ENCODE peak calls at places on chromosomes 2 and 18, in six cellular contexts. One of them, this sample, is unnamed.

GRCh38 chr2:9565436-9566153 is 10.0 kb upstream of the ADAM17 start:
- DNase-seq in spleen: no peak
- DNase-seq in mammary epithelial cell: peak; percentile 94
- DNase-seq in H1: no peak
- DNase-seq in PC-9: peak; percentile 60
- DNase-seq in lower lobe of right lung: no peak
- DNase-seq in this sample: peak; percentile 90

GRCh38 chr2:118310016-118310877 is 222.0 kb downstream of the INSIG2 start:
- DNase-seq in spleen: no peak
- DNase-seq in mammary epithelial cell: no peak
- DNase-seq in H1: no peak
- DNase-seq in PC-9: peak; percentile 9
- DNase-seq in lower lobe of right lung: peak; percentile 40
- DNase-seq in this sample: peak; percentile 27

GRCh38 chr2:120348134-120349103 is 2.5 kb downstream of the INHBB start:
- DNase-seq in spleen: no peak
- DNase-seq in mammary epithelial cell: no peak
- DNase-seq in H1: no peak
- DNase-seq in PC-9: peak; percentile 56
- DNase-seq in lower lobe of right lung: no peak
- DNase-seq in this sample: no peak

GRCh38 chr2:86035883-86036789 is 69.5 kb downstream of the POLR1A start:
- DNase-seq in spleen: peak; percentile 94
- DNase-seq in mammary epithelial cell: peak; percentile 20
- DNase-seq in H1: no peak
- DNase-seq in PC-9: no peak
- DNase-seq in lower lobe of right lung: peak; percentile 86
- DNase-seq in this sample: peak; percentile 76

GRCh38 chr18:3402962-3403585 is 46.9 kb upstream of the TGIF1 start:
- DNase-seq in spleen: no peak
- DNase-seq in mammary epithelial cell: peak; percentile 42
- DNase-seq in H1: no peak
- DNase-seq in PC-9: no peak
- DNase-seq in lower lobe of right lung: no peak
- DNase-seq in this sample: peak; percentile 53

GRCh38 chr2:116952254-116952653 is 862.2 kb upstream of the DDX18 start:
- DNase-seq in spleen: no peak
- DNase-seq in mammary epithelial cell: no peak
- DNase-seq in H1: no peak
- DNase-seq in PC-9: no peak
- DNase-seq in lower lobe of right lung: no peak
- DNase-seq in this sample: no peak

GRCh38 chr18:73288813-73289212 is 421.0 kb upstream of the NETO1 start:
- DNase-seq in spleen: no peak
- DNase-seq in mammary epithelial cell: no peak
- DNase-seq in H1: no peak
- DNase-seq in PC-9: peak; percentile 19
- DNase-seq in lower lobe of right lung: no peak
- DNase-seq in this sample: no peak

GRCh38 chr2:45134726-45135125 is 125.5 kb upstream of the SIX2 start:
- DNase-seq in spleen: no peak
- DNase-seq in mammary epithelial cell: peak; percentile 11
- DNase-seq in H1: no peak
- DNase-seq in PC-9: no peak
- DNase-seq in lower lobe of right lung: no peak
- DNase-seq in this sample: peak; percentile 38

GRCh38 chr18:52677991-52678390 is 338.0 kb downstream of the DCC start:
- DNase-seq in spleen: no peak
- DNase-seq in mammary epithelial cell: no peak
- DNase-seq in H1: no peak
- DNase-seq in PC-9: no peak
- DNase-seq in lower lobe of right lung: no peak
- DNase-seq in this sample: no peak

GRCh38 chr18:38174594-38174993 is 609.0 kb upstream of the CELF4 start:
- DNase-seq in spleen: no peak
- DNase-seq in mammary epithelial cell: no peak
- DNase-seq in H1: no peak
- DNase-seq in PC-9: no peak
- DNase-seq in lower lobe of right lung: no peak
- DNase-seq in this sample: no peak

GRCh38 chr18:45567123-45567522 is 48.2 kb upstream of the SLC14A2 start:
- DNase-seq in spleen: no peak
- DNase-seq in mammary epithelial cell: no peak
- DNase-seq in H1: no peak
- DNase-seq in PC-9: no peak
- DNase-seq in lower lobe of right lung: no peak
- DNase-seq in this sample: peak; percentile 85

GRCh38 chr2:172991036-172991435 is 84.6 kb upstream of the MAP3K20 start:
- DNase-seq in spleen: no peak
- DNase-seq in mammary epithelial cell: no peak
- DNase-seq in H1: no peak
- DNase-seq in PC-9: no peak
- DNase-seq in lower lobe of right lung: no peak
- DNase-seq in this sample: no peak

GRCh38 chr2:10740226-10740625 is 18.8 kb downstream of the ATP6V1C2 start:
- DNase-seq in spleen: no peak
- DNase-seq in mammary epithelial cell: no peak
- DNase-seq in H1: no peak
- DNase-seq in PC-9: no peak
- DNase-seq in lower lobe of right lung: no peak
- DNase-seq in this sample: no peak

GRCh38 chr2:119696494-119697030 is 17.6 kb downstream of the TMEM177 start:
- DNase-seq in spleen: no peak
- DNase-seq in mammary epithelial cell: no peak
- DNase-seq in H1: no peak
- DNase-seq in PC-9: no peak
- DNase-seq in lower lobe of right lung: no peak
- DNase-seq in this sample: no peak

GRCh38 chr2:24304098-24304497 is 56.2 kb downstream of the ITSN2 start:
- DNase-seq in spleen: no peak
- DNase-seq in mammary epithelial cell: peak; percentile 78
- DNase-seq in H1: no peak
- DNase-seq in PC-9: no peak
- DNase-seq in lower lobe of right lung: peak; percentile 63
- DNase-seq in this sample: peak; percentile 45

GRCh38 chr18:6376433-6377229 is 38.1 kb downstream of the L3MBTL4 start:
- DNase-seq in spleen: no peak
- DNase-seq in mammary epithelial cell: no peak
- DNase-seq in H1: no peak
- DNase-seq in PC-9: no peak
- DNase-seq in lower lobe of right lung: no peak
- DNase-seq in this sample: no peak

GRCh38 chr2:203949228-203949627 is 12.7 kb downstream of the ICOS start:
- DNase-seq in spleen: no peak
- DNase-seq in mammary epithelial cell: peak; percentile 38
- DNase-seq in H1: no peak
- DNase-seq in PC-9: no peak
- DNase-seq in lower lobe of right lung: no peak
- DNase-seq in this sample: peak; percentile 43

GRCh38 chr18:3525870-3526420 is 76.0 kb downstream of the TGIF1 start:
- DNase-seq in spleen: peak; percentile 67
- DNase-seq in mammary epithelial cell: no peak
- DNase-seq in H1: no peak
- DNase-seq in PC-9: no peak
- DNase-seq in lower lobe of right lung: no peak
- DNase-seq in this sample: no peak

GRCh38 chr18:63457987-63458386 is 18.8 kb upstream of the SERPINB5 start:
- DNase-seq in spleen: no peak
- DNase-seq in mammary epithelial cell: peak; percentile 64
- DNase-seq in H1: no peak
- DNase-seq in PC-9: no peak
- DNase-seq in lower lobe of right lung: no peak
- DNase-seq in this sample: no peak

GRCh38 chr18:75659535-75660023 is 232.1 kb upstream of the SMIM21 start:
- DNase-seq in spleen: no peak
- DNase-seq in mammary epithelial cell: no peak
- DNase-seq in H1: no peak
- DNase-seq in PC-9: no peak
- DNase-seq in lower lobe of right lung: no peak
- DNase-seq in this sample: no peak

GRCh38 chr2:41934323-41935003 is 113.4 kb upstream of the PKDCC start:
- DNase-seq in spleen: no peak
- DNase-seq in mammary epithelial cell: no peak
- DNase-seq in H1: no peak
- DNase-seq in PC-9: no peak
- DNase-seq in lower lobe of right lung: no peak
- DNase-seq in this sample: peak; percentile 83

GRCh38 chr2:1640301-1641135 is 103.8 kb downstream of the PXDN start:
- DNase-seq in spleen: no peak
- DNase-seq in mammary epithelial cell: no peak
- DNase-seq in H1: no peak
- DNase-seq in PC-9: no peak
- DNase-seq in lower lobe of right lung: no peak
- DNase-seq in this sample: no peak

GRCh38 chr2:240918258-240919091 is 12.3 kb downstream of the CROCC2 start:
- DNase-seq in spleen: peak; percentile 75
- DNase-seq in mammary epithelial cell: no peak
- DNase-seq in H1: no peak
- DNase-seq in PC-9: peak; percentile 61
- DNase-seq in lower lobe of right lung: peak; percentile 46
- DNase-seq in this sample: no peak

GRCh38 chr2:227697013-227697412 is 20.8 kb downstream of the SLC19A3 start:
- DNase-seq in spleen: no peak
- DNase-seq in mammary epithelial cell: no peak
- DNase-seq in H1: no peak
- DNase-seq in PC-9: no peak
- DNase-seq in lower lobe of right lung: no peak
- DNase-seq in this sample: no peak

GRCh38 chr2:47190188-47190818 is 35.2 kb upstream of the STPG4 start:
- DNase-seq in spleen: no peak
- DNase-seq in mammary epithelial cell: no peak
- DNase-seq in H1: no peak
- DNase-seq in PC-9: no peak
- DNase-seq in lower lobe of right lung: no peak
- DNase-seq in this sample: peak; percentile 88

GRCh38 chr2:53859354-53860159 is at the start of gene GPR75:
- DNase-seq in spleen: peak; percentile 73
- DNase-seq in mammary epithelial cell: peak; percentile 37
- DNase-seq in H1: no peak
- DNase-seq in PC-9: no peak
- DNase-seq in lower lobe of right lung: peak; percentile 53
- DNase-seq in this sample: no peak

GRCh38 chr2:221997683-221998082 is 301.1 kb downstream of the PAX3 start:
- DNase-seq in spleen: no peak
- DNase-seq in mammary epithelial cell: no peak
- DNase-seq in H1: no peak
- DNase-seq in PC-9: no peak
- DNase-seq in lower lobe of right lung: no peak
- DNase-seq in this sample: no peak

DNA sequence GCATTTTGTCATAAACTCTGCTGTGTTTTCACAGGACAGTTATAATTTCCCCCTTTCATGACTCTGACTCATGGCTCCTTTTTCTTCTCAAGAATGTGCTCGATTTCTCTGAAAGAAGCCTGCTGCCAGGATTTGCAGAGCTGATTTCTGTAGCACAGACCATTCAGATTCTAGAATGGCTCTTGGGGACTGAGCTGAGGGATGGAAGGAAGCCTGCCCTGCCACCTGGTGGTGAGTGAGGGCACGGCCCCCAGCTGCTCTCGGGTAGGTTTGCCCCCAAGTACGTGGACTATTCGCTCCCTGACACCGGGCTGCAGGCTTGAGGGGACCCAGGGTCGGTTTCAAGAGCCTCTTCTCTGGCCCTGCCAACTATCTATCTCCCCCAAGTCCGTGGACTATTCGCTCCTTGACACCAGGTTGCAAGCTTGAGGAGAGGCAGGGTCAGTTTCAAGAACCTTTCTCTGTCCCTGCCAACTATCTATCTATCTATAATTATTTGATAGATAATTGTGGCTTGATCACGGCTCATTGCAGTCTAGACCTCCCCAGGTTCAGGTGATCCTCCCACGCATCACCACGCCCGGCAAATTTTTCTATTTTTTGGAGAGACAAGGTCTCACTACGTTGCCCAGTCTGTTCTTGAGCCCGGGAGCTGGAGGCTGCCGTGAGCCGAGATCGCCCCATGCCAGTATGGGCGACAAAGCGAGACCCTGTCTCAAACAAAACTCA is 1.4 kb upstream of the SMYD5 start:
- DNase-seq in spleen: peak; percentile 90
- DNase-seq in mammary epithelial cell: peak; percentile 44
- DNase-seq in H1: no peak
- DNase-seq in PC-9: peak; percentile 66
- DNase-seq in lower lobe of right lung: peak; percentile 81
- DNase-seq in this sample: peak; percentile 79
- TF ChIP-seq CTCF in spleen: peak; percentile 96
- TF ChIP-seq CTCF in mammary epithelial cell: peak; percentile 94
- TF ChIP-seq CTCF in H1: peak; percentile 97
- TF ChIP-seq CTCF in PC-9: peak; percentile 96
- TF ChIP-seq CTCF in lower lobe of right lung: peak; percentile 98
- TF ChIP-seq CTCF in this sample: peak; percentile 99

GRCh38 chr2:186543561-186544131 is 46.2 kb upstream of the ITGAV start:
- DNase-seq in spleen: no peak
- DNase-seq in mammary epithelial cell: peak; percentile 44
- DNase-seq in H1: no peak
- DNase-seq in PC-9: no peak
- DNase-seq in lower lobe of right lung: no peak
- DNase-seq in this sample: no peak
- H3K4me3 ChIP-seq in spleen: no peak overlapping the region
- H3K4me3 ChIP-seq in mammary epithelial cell: no peak overlapping the region
- H3K4me3 ChIP-seq in H1: no peak overlapping the region
- H3K4me3 ChIP-seq in PC-9: peak overlapping the region; percentile 30
- H3K4me3 ChIP-seq in lower lobe of right lung: no peak overlapping the region
- H3K4me3 ChIP-seq in this sample: peak overlapping the region; percentile 13

GRCh38 chr2:109433486-109433885 is 180.3 kb downstream of the SEPTIN10 start:
- DNase-seq in spleen: peak; percentile 21
- DNase-seq in mammary epithelial cell: no peak
- DNase-seq in H1: no peak
- DNase-seq in PC-9: no peak
- DNase-seq in lower lobe of right lung: no peak
- DNase-seq in this sample: no peak
- H3K27ac ChIP-seq in spleen: no peak overlapping the region
- H3K27ac ChIP-seq in mammary epithelial cell: no peak overlapping the region
- H3K27ac ChIP-seq in H1: no peak overlapping the region
- H3K27ac ChIP-seq in PC-9: no peak overlapping the region
- H3K27ac ChIP-seq in lower lobe of right lung: no peak overlapping the region
- H3K27ac ChIP-seq in this sample: no peak overlapping the region

GRCh38 chr2:69768217-69768616 is 26.3 kb downstream of the ANXA4 start:
- DNase-seq in spleen: no peak
- DNase-seq in mammary epithelial cell: no peak
- DNase-seq in H1: no peak
- DNase-seq in PC-9: no peak
- DNase-seq in lower lobe of right lung: no peak
- DNase-seq in this sample: no peak

GRCh38 chr2:69766014-69766413 is 24.1 kb downstream of the ANXA4 start:
- DNase-seq in spleen: no peak
- DNase-seq in mammary epithelial cell: peak; percentile 65
- DNase-seq in H1: no peak
- DNase-seq in PC-9: peak; percentile 18
- DNase-seq in lower lobe of right lung: no peak
- DNase-seq in this sample: no peak

GRCh38 chr2:69768789-69769188 is 26.9 kb downstream of the ANXA4 start:
- DNase-seq in spleen: no peak
- DNase-seq in mammary epithelial cell: no peak
- DNase-seq in H1: no peak
- DNase-seq in PC-9: no peak
- DNase-seq in lower lobe of right lung: no peak
- DNase-seq in this sample: no peak

GRCh38 chr2:69764286-69765058 is 22.5 kb downstream of the ANXA4 start:
- DNase-seq in spleen: no peak
- DNase-seq in mammary epithelial cell: no peak
- DNase-seq in H1: no peak
- DNase-seq in PC-9: no peak
- DNase-seq in lower lobe of right lung: no peak
- DNase-seq in this sample: no peak

GRCh38 chr2:69767034-69767433 is 25.1 kb downstream of the ANXA4 start:
- DNase-seq in spleen: no peak
- DNase-seq in mammary epithelial cell: no peak
- DNase-seq in H1: no peak
- DNase-seq in PC-9: no peak
- DNase-seq in lower lobe of right lung: no peak
- DNase-seq in this sample: peak; percentile 25
- TF ChIP-seq CTCF in spleen: no peak
- TF ChIP-seq CTCF in mammary epithelial cell: no peak
- TF ChIP-seq CTCF in H1: no peak
- TF ChIP-seq CTCF in PC-9: no peak
- TF ChIP-seq CTCF in lower lobe of right lung: no peak
- TF ChIP-seq CTCF in this sample: peak; percentile 14

This sample was measured in brain microvascular endothelial cell.